ENCODE peak calls at places on chromosome 14, in seven cellular contexts. I, E, D, W, J, F and T are unnamed samples.

GRCh38 chr14:103317976-103318580 is 16.0 kb upstream of the EIF5 start:
- DNase-seq in I (no peak), E (no peak), D (no peak), W (no peak), F (no peak), J (no peak), T (no peak)

GRCh38 chr14:67031920-67032774 is 157.1 kb upstream of the GARIN2 start:
- DNase-seq in D (no peak), F (no peak), W (no peak), E (no peak), I (no peak), J (no peak), T (no peak)

GRCh38 chr14:93712838-93713724 is 75.2 kb downstream of the PRIMA1 start:
- DNase-seq in E (no peak), I (no peak), F (no peak), D (peak; percentile 10), J (no peak), W (no peak), T (no peak)

GRCh38 chr14:23094666-23095195 is at the start of gene ACIN1:
- DNase-seq in I (peak; percentile 90), J (peak; percentile 89), D (peak; percentile 50), E (peak; percentile 92), F (no peak), W (peak; percentile 92), T (peak; percentile 81)

GRCh38 chr14:94225460-94225989 is 51.4 kb downstream of the PPP4R4 start:
- DNase-seq in E (no peak), J (peak; percentile 2), D (no peak), I (no peak), W (no peak), F (no peak), T (no peak)

GRCh38 chr14:68655961-68656360 is 136.9 kb downstream of the ZFP36L1 start:
- DNase-seq in I (no peak), W (no peak), F (no peak), J (no peak), D (no peak), E (no peak), T (no peak)

GRCh38 chr14:103061482-103061976 is 4.2 kb upstream of the CDC42BPB start:
- DNase-seq in E (no peak), I (no peak), F (no peak), J (no peak), D (no peak), W (no peak), T (no peak)

GRCh38 chr14:68994056-68994455 is 15.0 kb upstream of the ACTN1 start:
- DNase-seq in I (no peak), E (no peak), D (no peak), J (no peak), F (no peak), W (no peak), T (no peak)

GRCh38 chr14:24673059-24673458 is 39.1 kb upstream of the GZMB start:
- DNase-seq in F (no peak), D (no peak), J (no peak), I (no peak), E (no peak), W (no peak), T (no peak)

GRCh38 chr14:96501383-96501745 is 818 bp upstream of the PAPOLA start:
- DNase-seq in I (no peak), F (no peak), D (no peak), E (no peak), J (no peak), W (peak; percentile 15), T (no peak)

GRCh38 chr14:72023128-72024042 is 91.2 kb downstream of the RGS6 start:
- DNase-seq in J (no peak), W (no peak), I (peak; percentile 19), D (peak; percentile 2), F (no peak), E (no peak), T (no peak)

GRCh38 chr14:101446387-101446969 is 114.8 kb upstream of the DIO3 start:
- DNase-seq in J (no peak), F (no peak), I (no peak), E (no peak), D (no peak), W (no peak), T (no peak)

GRCh38 chr14:60331201-60332045 is 82.4 kb downstream of the PPM1A start:
- DNase-seq in D (no peak), W (peak; percentile 56), J (peak; percentile 89), E (peak; percentile 71), I (peak; percentile 62), F (peak; percentile 33), T (peak; percentile 49)

GRCh38 chr14:103552811-103553210 is 9.6 kb downstream of the BAG5 start:
- DNase-seq in D (no peak), F (no peak), J (no peak), W (no peak), E (no peak), I (no peak), T (no peak)

GRCh38 chr14:89298056-89298834 is 118.8 kb downstream of the FOXN3 start:
- DNase-seq in J (no peak), D (no peak), F (no peak), E (no peak), W (no peak), I (no peak), T (no peak)

GRCh38 chr14:103087343-103087835 is 3.4 kb downstream of the LBHD2 start:
- DNase-seq in F (no peak), D (no peak), W (no peak), J (no peak), I (no peak), E (no peak), T (no peak)

GRCh38 chr14:50875359-50876090 is 3.7 kb downstream of the ABHD12B start:
- DNase-seq in I (peak; percentile 49), F (no peak), J (no peak), D (peak; percentile 26), W (peak; percentile 52), E (peak; percentile 77), T (no peak)

GRCh38 chr14:72736348-72736747 is 157.6 kb downstream of the DPF3 start:
- DNase-seq in F (no peak), E (peak; percentile 88), D (no peak), J (no peak), I (peak; percentile 52), W (peak; percentile 90), T (no peak)

GRCh38 chr14:56488306-56488705 is 91.3 kb upstream of the TMEM260 start:
- DNase-seq in F (no peak), D (no peak), E (no peak), W (no peak), I (no peak), J (no peak), T (no peak)

GRCh38 chr14:56487090-56487667 is 92.4 kb upstream of the TMEM260 start:
- DNase-seq in F (no peak), E (peak; percentile 57), I (peak; percentile 59), D (no peak), W (peak; percentile 26), J (no peak), T (no peak)

GRCh38 chr14:56487761-56488160 is 91.8 kb upstream of the TMEM260 start:
- DNase-seq in J (no peak), W (no peak), E (peak; percentile 87), D (no peak), I (peak; percentile 88), F (no peak), T (no peak)

DNA sequence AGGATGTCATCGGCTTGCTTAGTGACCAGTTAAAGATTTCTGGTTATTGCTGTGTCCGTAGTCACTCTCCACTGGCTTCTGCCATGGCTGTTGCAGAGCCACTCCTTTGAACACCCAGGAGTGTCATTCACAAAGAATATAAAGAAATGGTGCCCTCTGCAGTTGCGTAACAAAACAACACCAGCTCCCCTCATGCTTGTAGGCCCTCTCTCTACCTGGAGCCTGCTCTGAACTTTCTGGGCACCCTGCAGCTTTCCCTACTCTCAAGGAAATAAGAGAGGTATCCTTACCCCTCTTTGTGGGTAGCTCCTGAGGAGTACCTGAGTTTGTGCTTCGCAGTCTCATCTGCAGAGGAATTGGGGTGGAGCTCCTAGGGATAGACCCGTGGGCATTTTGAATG is 97.3 kb upstream of the TMEM260 start:
- DNase-seq in W (no peak), I (peak; percentile 40), D (no peak), E (peak; percentile 18), J (peak; percentile 51), F (no peak), T (no peak)
- TF ChIP-seq CTCF in W (peak; percentile 21), I (peak; percentile 20), D (peak; percentile 14), E (peak; percentile 2), J (peak; percentile 32), F (no peak), T (no peak)

DNA sequence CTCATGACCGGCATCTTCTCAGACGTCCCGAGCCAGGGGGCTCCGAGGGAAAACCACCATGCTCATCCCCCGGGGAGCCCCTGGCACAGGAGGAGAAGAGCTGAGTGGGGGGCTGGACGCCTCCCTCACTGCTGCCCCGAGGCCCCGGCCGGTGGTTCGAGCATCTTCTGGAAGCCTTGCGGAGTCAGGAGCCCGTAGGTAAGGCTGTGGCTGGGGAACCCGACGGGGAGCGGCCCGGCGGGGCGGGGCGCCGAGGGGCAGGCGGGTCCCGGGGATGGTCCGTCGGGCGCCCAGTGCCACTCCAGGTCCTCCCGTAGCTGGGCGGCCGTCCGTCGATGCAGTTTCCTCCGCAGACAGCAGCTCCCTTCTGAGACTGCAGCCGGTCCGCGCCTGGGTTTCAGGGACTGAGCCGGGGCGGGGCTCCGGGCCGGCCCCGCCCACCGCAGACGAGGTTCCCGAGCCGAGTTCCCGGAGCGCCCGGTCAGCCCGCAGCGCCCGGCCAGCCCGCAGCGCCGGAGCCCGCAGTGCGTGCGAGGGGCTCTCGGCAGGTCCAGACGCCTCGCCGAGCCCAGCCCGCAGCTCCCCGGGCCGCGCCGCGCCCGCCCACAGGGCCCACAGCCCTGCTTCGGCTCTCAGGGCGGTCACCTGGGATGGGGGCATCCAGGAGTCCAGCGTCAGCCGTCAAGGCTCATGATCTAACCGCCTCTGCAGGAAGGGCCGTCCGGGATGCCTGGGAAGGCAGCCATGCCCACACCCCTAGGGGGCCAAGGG is at the start of gene PGF:
- DNase-seq in J (peak; percentile 84), D (no peak), E (peak; percentile 80), W (peak; percentile 30), F (peak; percentile 78), I (peak; percentile 44), T (peak; percentile 71)
- H3K4me3 ChIP-seq in J (peak within 1 kb of the TSS; percentile 32), D (peak within 1 kb of the TSS; percentile 38), E (peak within 1 kb of the TSS; percentile 57), W (peak within 1 kb of the TSS; percentile 59), F (peak within 1 kb of the TSS; percentile 33), I (peak within 1 kb of the TSS; percentile 42), T (peak within 1 kb of the TSS; percentile 71)

GRCh38 chr14:87522575-87522974 is 470.4 kb downstream of the GALC start:
- DNase-seq in W (no peak), F (no peak), E (no peak), I (no peak), J (peak; percentile 6), D (no peak), T (no peak)
- TF ChIP-seq CTCF in W (no peak), F (no peak), E (no peak), I (no peak), J (no peak), D (no peak), T (no peak)

DNA sequence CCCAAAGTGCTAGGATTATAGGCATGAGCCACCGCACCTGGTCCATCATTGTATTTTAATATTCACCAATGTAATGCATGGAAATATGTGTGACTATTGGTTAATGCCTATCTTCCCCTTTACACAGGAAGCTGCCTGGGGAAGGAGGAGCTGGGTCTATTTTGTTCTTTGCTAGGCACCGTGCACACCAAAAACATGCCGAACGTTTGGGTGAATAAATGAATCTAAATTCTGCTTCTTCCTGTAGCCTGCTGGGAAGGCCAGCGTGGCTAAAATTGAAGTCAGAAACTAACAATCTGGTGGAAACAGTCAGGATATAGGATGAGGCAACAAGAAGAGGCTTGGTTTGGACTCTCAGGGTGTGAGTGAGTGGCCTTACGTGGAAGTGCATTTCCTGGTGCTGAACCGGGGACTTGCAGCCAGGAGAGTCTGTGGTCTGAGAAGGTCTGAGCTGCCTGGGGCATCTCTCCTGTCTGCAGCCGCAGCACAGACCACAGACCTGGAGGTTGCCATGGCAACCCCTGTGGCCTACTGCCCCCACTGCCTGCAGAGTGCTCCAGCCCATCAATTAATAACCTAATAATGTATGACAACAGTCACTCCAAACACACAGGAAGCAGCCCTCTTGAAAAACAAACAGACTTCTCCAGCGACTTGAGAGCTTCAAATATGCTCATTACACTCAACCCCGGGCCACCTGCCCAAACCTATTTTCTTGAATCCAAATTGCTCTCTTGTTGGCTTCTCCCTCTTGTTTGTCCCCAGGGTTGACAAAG is 5.5 kb upstream of the GPR68 start:
- DNase-seq in W (peak; percentile 63), E (no peak), J (no peak), D (peak; percentile 93), F (no peak), I (no peak), T (no peak)
- H3K4me3 ChIP-seq in W (no peak overlapping the region), E (no peak overlapping the region), J (no peak overlapping the region), D (no peak overlapping the region), F (no peak overlapping the region), I (no peak overlapping the region), T (no peak overlapping the region)